ENCODE peak calls at places on chromosomes 5 and 9, in six cellular contexts. M, Y, Q, T, W and S are unnamed samples.

GRCh38 chr9:34426340-34427074 is 31.9 kb downstream of the FAM219A start:
- DNase-seq in W (no peak), Y (no peak), Q (no peak), M (no peak), T (no peak), S (peak; percentile 82)

GRCh38 chr5:68884893-68885292 is 208.9 kb upstream of the SLC30A5 start:
- DNase-seq in Q (no peak), Y (no peak), T (peak; percentile 7), M (no peak), W (no peak), S (peak; percentile 54)

GRCh38 chr5:61768692-61769281 is 436.7 kb downstream of the ZSWIM6 start:
- DNase-seq in M (no peak), Y (no peak), Q (peak; percentile 65), W (peak; percentile 31), T (peak; percentile 63), S (peak; percentile 89)

GRCh38 chr9:81455826-81456225 is 233.5 kb downstream of the TLE1 start:
- DNase-seq in Y (no peak), Q (no peak), T (no peak), M (no peak), W (no peak), S (no peak)

GRCh38 chr9:136345281-136346156 is 18.0 kb downstream of the DNLZ start:
- DNase-seq in W (peak; percentile 80), Y (no peak), T (no peak), M (peak; percentile 85), Q (peak; percentile 82), S (peak; percentile 80)

GRCh38 chr5:163473613-163474243 is 13.3 kb downstream of the HMMR start:
- DNase-seq in Y (no peak), Q (no peak), W (no peak), T (no peak), M (no peak), S (no peak)

GRCh38 chr5:178232124-178232919 is at the start of gene PHYKPL:
- DNase-seq in Y (peak; percentile 46), W (peak; percentile 73), M (peak; percentile 95), T (peak; percentile 44), Q (peak; percentile 83), S (peak; percentile 85)

GRCh38 chr5:5422819-5423515 is 490 bp downstream of the ICE1 start:
- DNase-seq in Q (no peak), M (no peak), Y (no peak), T (no peak), W (no peak), S (peak; percentile 39)

GRCh38 chr9:135589596-135590485 is 28.3 kb downstream of the PAEP start:
- DNase-seq in Y (no peak), T (no peak), M (peak; percentile 50), W (peak; percentile 19), Q (peak; percentile 30), S (no peak)

GRCh38 chr5:132506094-132506692 is 15.6 kb upstream of the IRF1 start:
- DNase-seq in Q (no peak), T (peak; percentile 35), W (no peak), Y (no peak), M (no peak), S (peak; percentile 60)

GRCh38 chr5:36602711-36603321 is 3.6 kb upstream of the SLC1A3 start:
- DNase-seq in Y (no peak), T (peak; percentile 10), M (no peak), W (no peak), Q (no peak), S (peak; percentile 69)

DNA sequence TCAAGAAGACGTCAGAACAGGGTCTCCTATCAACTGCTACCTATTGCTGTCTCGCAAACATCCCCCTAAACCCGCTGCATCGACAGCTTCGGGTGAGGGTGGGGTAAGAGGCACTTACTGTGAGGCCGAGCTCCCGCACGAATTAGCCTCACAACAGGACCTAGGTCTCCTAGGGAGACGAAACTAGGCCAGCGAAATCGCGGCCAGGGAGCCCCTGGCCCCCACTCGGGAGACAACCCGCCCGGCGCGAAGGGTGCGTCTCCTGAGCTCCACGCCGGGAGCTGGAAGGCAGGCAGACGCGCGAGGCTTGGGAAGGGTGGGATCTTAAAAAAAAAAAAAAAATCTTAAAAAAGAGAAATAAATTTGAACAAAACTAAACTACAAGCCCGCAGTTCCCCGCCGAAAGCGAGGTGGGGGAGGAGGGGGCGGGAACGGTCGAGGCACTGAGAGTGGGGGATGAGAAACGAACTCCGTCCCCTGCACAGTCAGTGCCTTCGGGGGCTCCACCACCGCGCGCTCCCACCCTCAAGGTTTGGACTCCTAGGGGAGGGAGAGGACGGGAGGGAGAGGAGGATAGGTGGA is 33.0 kb upstream of the NFIB start:
- DNase-seq in M (no peak), W (no peak), Q (peak; percentile 67), T (no peak), Y (no peak), S (peak; percentile 54)
- H3K4me1 ChIP-seq in M (peaks cover 3% of the 10 kb centered on the region), W (peaks cover 29% of the 10 kb centered on the region), Q (peaks cover 16% of the 10 kb centered on the region), T (no peaks in the 10 kb centered on the region), Y (no peaks in the 10 kb centered on the region), S (peaks cover 68% of the 10 kb centered on the region)

GRCh38 chr9:6080154-6080716 is 64.8 kb upstream of the RANBP6 start:
- DNase-seq in T (peak; percentile 99), M (peak; percentile 92), Q (peak; percentile 92), Y (peak; percentile 84), W (peak; percentile 86), S (peak; percentile 99)
- TF ChIP-seq POLR2AphosphoS5 in T (peak; percentile 70), M (peak; percentile 51), Q (peak; percentile 69), Y (no peak), W (no peak), S (peak; percentile 70)

DNA sequence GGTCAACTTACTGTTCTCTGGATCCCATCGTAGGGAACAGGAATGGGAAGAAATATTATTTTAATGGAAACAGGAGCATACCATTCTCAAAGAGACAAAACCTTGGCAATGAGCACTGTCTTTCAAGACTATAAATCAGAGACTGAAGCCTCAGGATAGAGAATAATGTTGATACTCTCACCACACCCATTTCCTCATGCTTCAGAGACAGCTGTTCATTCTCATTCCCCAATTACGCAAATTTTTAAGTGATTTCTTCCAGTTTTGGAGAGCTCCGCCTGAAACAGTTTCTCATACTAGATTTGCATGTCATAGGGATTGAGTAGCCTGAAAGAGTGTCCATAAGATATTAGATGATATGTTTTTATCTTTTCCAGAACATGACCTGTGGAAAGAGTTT is 290.5 kb upstream of the RASA1 start:
- DNase-seq in Y (no peak), T (no peak), M (no peak), Q (no peak), W (no peak), S (no peak)
- H3K4me1 ChIP-seq in Y (no peaks in the 10 kb centered on the region), T (peaks cover 10% of the 10 kb centered on the region), M (no peaks in the 10 kb centered on the region), Q (no peaks in the 10 kb centered on the region), W (no peaks in the 10 kb centered on the region), S (no peaks in the 10 kb centered on the region)

GRCh38 chr9:129026442-129027223 is 1.5 kb downstream of the SH3GLB2 start:
- DNase-seq in Y (peak; percentile 44), M (no peak), W (peak; percentile 62), Q (no peak), T (no peak), S (peak; percentile 76)
- TF ChIP-seq POLR2AphosphoS5 in Y (peak; percentile 6), M (no peak), W (no peak), Q (no peak), T (no peak), S (no peak)

DNA sequence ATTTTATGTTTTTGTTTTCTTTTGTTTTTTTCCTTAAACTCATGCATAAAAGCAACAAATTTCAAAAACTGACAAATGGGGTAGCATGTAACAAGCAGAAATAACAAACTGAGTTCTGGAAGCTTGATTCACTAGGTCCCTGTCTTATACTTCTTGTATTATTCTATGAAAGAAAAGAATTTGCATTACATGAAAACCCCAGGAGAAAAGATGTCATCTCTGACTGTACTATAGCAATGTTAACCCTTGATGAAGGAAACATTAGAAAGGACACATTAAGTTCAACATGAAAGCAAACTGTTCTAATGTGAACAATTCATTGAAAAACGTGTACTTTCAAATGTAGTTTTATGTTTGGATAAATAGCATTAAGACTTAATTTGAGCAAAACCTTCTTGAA is 9.2 kb downstream of the RAB14 start:
- DNase-seq in T (no peak), Y (no peak), Q (no peak), W (no peak), M (no peak), S (no peak)
- H3K4me1 ChIP-seq in T (no peaks in the 10 kb centered on the region), Y (no peaks in the 10 kb centered on the region), Q (no peaks in the 10 kb centered on the region), W (peaks cover 48% of the 10 kb centered on the region), M (peaks cover 56% of the 10 kb centered on the region), S (peaks cover 7% of the 10 kb centered on the region)

DNA sequence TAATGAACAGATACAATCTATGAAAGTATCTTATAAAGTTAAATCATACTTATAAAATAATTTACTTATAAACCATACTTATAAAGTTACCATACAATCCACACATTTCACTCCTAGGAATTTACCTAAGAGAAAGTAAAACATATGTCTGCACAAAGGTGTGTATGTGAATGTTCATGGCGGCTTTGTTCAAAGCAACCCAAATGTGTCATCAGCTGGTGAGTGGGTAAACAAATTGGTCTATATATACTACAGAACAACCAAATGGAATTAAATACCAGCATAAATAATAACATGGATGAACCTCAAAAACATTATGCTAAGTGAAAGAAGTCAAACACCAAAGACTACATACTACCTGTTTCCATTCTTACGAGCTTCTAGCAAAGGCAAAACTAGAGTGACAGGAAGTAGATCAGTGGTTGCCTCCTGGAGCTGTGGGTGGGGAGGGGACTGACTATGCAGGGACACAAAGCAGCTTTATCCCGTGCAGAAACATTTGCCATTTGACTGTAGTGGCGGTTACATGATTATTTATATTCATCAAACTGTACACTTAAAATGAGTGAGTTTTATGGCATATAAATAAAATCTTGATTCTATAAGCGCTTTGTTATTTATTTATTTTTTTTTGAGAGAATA is 10.6 kb downstream of the TRAF1 start:
- DNase-seq in W (no peak), Q (no peak), Y (peak; percentile 26), M (no peak), T (no peak), S (no peak)
- TF ChIP-seq POLR2AphosphoS5 in W (no peak), Q (no peak), Y (no peak), M (no peak), T (no peak), S (no peak)

DNA sequence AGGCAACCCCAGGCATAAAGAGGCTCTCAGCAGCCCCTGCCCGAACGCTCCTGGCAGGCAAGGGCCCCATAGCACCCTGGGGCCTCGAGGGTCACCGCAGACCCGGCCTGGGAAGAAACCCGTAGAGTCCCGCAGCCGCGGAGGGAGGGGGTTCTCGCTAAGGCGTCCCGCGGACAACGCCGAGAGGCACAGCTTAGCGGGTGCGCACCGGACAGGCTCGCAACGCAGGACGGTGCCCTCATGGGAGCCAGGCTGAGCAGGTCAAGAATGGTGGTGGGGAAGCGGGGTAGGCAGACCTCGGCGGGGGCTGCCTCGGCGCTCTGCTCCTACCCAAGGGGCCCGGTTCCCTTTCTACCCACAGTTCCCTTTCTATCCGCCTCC is 6.7 kb downstream of the PITX1 start:
- DNase-seq in T (no peak), Y (no peak), W (no peak), Q (peak; percentile 71), M (no peak), S (peak; percentile 58)
- H3K4me1 ChIP-seq in T (peaks cover 25% of the 10 kb centered on the region), Y (no peaks in the 10 kb centered on the region), W (peaks cover 24% of the 10 kb centered on the region), Q (no peaks in the 10 kb centered on the region), M (peaks cover 11% of the 10 kb centered on the region), S (peaks cover 33% of the 10 kb centered on the region)